ENCODE peak calls at places on chromosomes 5 and 9, in seven cellular contexts. M, T, G, J, Y, U and X are unnamed samples. For H3K79me2, the result is how much of the 10 kb centered on the place peaks cover.

GRCh38 chr5:157651623-157652376 is 438 bp downstream of the SOX30 start:
- DNase-seq in U (peak), M (no peak), J (peak), Y (peak), T (peak), G (no peak), X (no peak)

GRCh38 chr5:60801406-60802090 is 42.5 kb downstream of the ELOVL7 start:
- DNase-seq in J (no peak), U (no peak), Y (no peak), M (no peak), T (no peak), G (no peak), X (peak)

GRCh38 chr5:135075621-135076585 is 41.9 kb upstream of the PITX1 start:
- DNase-seq in G (no peak), M (no peak), Y (no peak), T (no peak), U (no peak), J (no peak), X (no peak)

GRCh38 chr9:88084816-88085215 is 53.5 kb downstream of the SPATA31C2 start:
- DNase-seq in G (no peak), T (peak), U (no peak), M (no peak), Y (no peak), J (no peak), X (no peak)

GRCh38 chr5:170630711-170631141 is 126.9 kb downstream of the KCNIP1 start:
- DNase-seq in M (no peak), U (no peak), T (no peak), J (no peak), G (peak), Y (no peak), X (peak)

GRCh38 chr9:115591584-115591984 is 473.6 kb upstream of the TNC start:
- DNase-seq in U (peak), J (peak), G (peak), T (peak), M (peak), Y (peak), X (peak)

GRCh38 chr5:138649316-138649720 is 74.1 kb upstream of the HSPA9 start:
- DNase-seq in G (no peak), U (peak), J (no peak), M (no peak), T (no peak), Y (no peak), X (no peak)

GRCh38 chr5:175516933-175517823 is 38.8 kb downstream of the SFXN1 start:
- DNase-seq in Y (no peak), G (no peak), J (no peak), T (no peak), U (no peak), M (no peak), X (no peak)

GRCh38 chr9:108663381-108663876 is 192.4 kb downstream of the ACTL7B start:
- DNase-seq in M (no peak), G (no peak), U (no peak), J (no peak), T (no peak), Y (no peak), X (no peak)

GRCh38 chr9:7489018-7489417 is 310.6 kb downstream of the DMAC1 start:
- DNase-seq in J (no peak), G (no peak), U (no peak), M (no peak), T (peak), Y (no peak), X (no peak)

GRCh38 chr5:54390015-54390414 is 65.5 kb upstream of the HSPB3 start:
- DNase-seq in T (peak), J (no peak), M (peak), U (no peak), Y (no peak), G (peak), X (peak)

DNA sequence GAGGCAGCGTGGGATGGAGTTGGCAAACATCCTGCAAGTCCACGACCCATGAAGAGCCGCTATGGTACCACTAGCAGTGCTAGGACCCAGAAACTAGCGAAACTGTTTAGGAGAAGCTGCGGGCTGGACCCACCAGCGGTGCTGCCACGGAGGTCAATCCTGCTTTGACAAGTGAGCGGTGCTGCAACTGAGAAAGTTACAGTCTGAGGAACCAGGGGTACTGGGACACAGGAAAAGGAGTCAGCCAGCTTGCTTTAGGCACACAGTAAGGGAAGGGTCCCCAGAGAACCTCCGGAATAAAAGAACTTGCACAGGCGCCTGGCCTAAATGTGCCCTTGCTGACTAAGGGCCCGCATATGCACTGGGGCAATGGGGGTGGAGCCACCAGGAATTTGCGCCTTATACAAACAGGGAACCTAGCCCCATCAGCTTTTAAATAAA is 23.6 kb upstream of the ANXA2R start:
- DNase-seq in T (no peak), G (peak), M (no peak), U (no peak), Y (peak), J (no peak), X (peak)
- H3K4me3 ChIP-seq in T (no peak), G (peak), M (no peak), U (no peak), Y (no peak), J (no peak), X (no peak)

DNA sequence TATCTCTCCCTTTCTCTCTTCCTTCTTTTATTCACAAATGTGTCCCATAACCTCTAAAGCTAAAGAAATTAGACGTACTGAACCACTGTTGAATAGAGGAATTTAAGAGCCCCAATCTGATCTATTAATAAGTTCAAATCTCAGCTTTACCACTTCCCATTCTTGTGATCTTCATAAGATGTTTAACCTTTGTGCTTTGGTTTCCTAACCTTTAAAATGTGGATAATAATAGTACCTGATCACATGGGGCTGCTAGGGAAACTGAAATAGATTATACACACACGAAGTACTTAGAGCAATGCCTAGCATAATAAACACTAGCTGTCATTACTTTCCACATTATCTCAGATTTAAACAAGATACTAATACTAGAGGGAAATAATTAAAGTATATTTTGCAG is 324.3 kb upstream of the SEMA6A start:
- DNase-seq in U (no peak), T (no peak), Y (no peak), M (no peak), J (no peak), G (no peak), X (no peak)
- H3K79me2 ChIP-seq in U (under half), T (under half), Y (under half), M (under half), J (under half), G (under half), X (under half)

DNA sequence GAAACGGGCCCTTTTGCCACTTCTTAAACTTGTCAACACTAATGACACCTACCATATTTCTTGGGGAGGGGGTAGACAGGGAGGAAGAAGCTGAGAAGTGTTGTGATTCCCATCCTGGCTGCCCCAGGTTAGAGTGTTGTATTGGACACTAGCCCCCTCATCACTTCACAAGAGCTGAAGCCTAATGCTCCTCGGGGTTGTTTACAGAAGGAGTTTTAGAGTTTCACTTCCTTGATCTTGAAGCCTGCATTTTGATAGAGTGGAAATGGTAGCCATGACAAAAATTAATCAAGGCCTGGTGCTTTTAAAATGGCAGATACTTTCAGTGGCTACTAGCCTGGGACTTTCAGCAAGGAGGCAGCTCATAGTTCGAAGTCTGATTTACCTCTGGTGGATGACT is 11.0 kb upstream of the FAM120AOS start:
- DNase-seq in J (no peak), T (no peak), U (no peak), Y (no peak), G (no peak), M (no peak), X (no peak)
- H3K4me3 ChIP-seq in J (no peak), T (no peak), U (no peak), Y (no peak), G (no peak), M (no peak), X (no peak)

GRCh38 chr9:114386886-114387677 is 700 bp downstream of the AKNA start:
- DNase-seq in M (no peak), J (no peak), Y (no peak), G (no peak), T (no peak), U (no peak), X (peak)

GRCh38 chr9:114388764-114389375 is 1.1 kb upstream of the AKNA start:
- DNase-seq in J (no peak), U (no peak), M (no peak), Y (no peak), G (no peak), T (no peak), X (no peak)

GRCh38 chr9:114389612-114390368 is 2.0 kb upstream of the AKNA start:
- DNase-seq in G (no peak), Y (no peak), M (no peak), T (no peak), U (no peak), J (no peak), X (no peak)

GRCh38 chr9:114386361-114386885 is 1.4 kb downstream of the AKNA start:
- DNase-seq in T (no peak), G (no peak), U (no peak), M (no peak), Y (no peak), J (no peak), X (no peak)

GRCh38 chr9:114387678-114388431 is at the start of gene AKNA:
- DNase-seq in U (peak), Y (no peak), G (no peak), T (peak), J (no peak), M (no peak), X (peak)
- H3K79me2 ChIP-seq in U (under half), Y (under half), G (under half), T (under half), J (under half), M (under half), X (half or more)

GRCh38 chr5:108998216-108998615 is 250.5 kb downstream of the FER start:
- DNase-seq in G (no peak), J (no peak), M (no peak), Y (no peak), T (no peak), U (no peak), X (no peak)

DNA sequence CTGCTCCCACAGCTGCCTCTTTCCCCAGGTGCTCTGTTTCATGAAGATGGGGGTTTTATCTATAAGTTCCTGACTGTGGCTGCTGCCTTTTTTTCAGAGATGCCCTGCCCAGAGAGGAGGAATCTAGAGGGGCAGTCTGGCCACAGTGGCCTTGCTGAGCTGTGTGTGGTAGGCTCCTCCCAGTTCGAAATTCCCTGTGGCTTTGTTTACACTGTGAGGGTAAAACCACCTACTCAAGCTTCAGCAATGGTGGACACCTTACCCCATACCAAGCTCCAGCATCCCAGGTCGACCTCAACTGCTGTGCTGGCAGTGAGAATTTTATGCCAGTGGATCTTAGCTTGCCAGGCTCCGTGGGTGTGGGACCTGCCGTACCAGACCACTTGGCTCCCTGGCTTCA is 250.0 kb downstream of the FER start:
- DNase-seq in U (no peak), T (no peak), J (no peak), M (no peak), G (no peak), Y (no peak), X (no peak)
- H3K4me3 ChIP-seq in U (no peak), T (no peak), J (no peak), M (no peak), G (no peak), Y (no peak), X (no peak)

DNA sequence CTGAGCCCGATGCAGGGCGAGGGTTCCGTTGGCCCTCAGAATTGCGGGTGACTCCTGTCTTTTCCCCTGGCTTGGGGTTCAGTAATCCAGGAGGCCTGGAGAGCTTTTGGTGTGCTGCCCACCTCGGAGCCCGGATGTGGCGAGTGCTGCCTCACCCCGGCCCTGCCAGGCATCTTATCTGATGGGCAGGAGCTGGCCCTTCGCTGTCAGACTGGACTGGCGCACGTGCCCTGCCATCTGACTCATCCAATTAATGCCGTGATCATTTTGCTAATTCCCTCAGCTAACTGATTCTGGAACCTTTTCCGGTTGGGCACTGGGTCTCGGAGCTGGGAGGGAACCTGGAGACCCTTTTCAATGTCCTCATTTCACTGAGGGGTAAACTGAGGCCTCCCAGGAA is 34.6 kb downstream of the RXRA start:
- DNase-seq in G (no peak), U (no peak), M (no peak), Y (peak), J (no peak), T (peak), X (no peak)
- H3K79me2 ChIP-seq in G (under half), U (half or more), M (half or more), Y (half or more), J (under half), T (half or more), X (half or more)

GRCh38 chr5:1156033-1156753 is 44.3 kb upstream of the SLC12A7 start:
- DNase-seq in Y (no peak), T (no peak), M (no peak), G (no peak), U (peak), J (no peak), X (no peak)
- H3K4me3 ChIP-seq in Y (no peak), T (no peak), M (no peak), G (no peak), U (peak), J (no peak), X (no peak)

GRCh38 chr5:149514512-149514911 is 36.7 kb downstream of the CSNK1A1 start:
- DNase-seq in Y (no peak), M (no peak), J (no peak), U (no peak), T (no peak), G (no peak), X (no peak)
- H3K79me2 ChIP-seq in Y (half or more), M (half or more), J (half or more), U (half or more), T (half or more), G (half or more), X (half or more)

GRCh38 chr9:5832093-5832542 is 799 bp downstream of the ERMP1 start:
- DNase-seq in Y (no peak), J (no peak), T (no peak), G (peak), M (no peak), U (no peak), X (peak)
- H3K4me3 ChIP-seq in Y (peak), J (peak), T (peak), G (peak), M (peak), U (peak), X (peak)

DNA sequence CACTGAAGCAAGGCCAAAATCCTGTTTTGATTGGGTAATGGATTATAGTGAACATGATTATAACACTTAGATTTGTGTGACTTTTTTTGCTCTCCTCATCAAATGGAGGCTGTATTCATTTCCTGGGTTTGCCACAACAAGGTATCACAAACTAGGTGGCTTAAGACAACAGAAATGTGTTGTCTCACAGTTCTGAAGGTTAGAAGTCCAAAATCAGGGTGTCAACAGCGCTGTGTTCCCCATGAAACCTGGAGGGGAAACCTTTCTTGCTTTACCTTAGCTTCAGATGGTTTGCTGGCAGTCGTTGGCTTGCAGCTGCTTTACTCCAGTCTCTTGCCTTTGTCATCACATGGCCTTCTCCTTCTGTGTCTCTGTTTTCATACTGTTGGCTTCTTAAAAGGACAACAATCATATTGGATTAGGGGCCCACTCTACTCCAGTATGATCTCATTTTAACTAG is 32.4 kb downstream of the CDC42SE2 start:
- DNase-seq in M (no peak), J (no peak), U (no peak), Y (no peak), G (no peak), T (no peak), X (no peak)
- H3K79me2 ChIP-seq in M (half or more), J (under half), U (half or more), Y (under half), G (half or more), T (half or more), X (half or more)